ENCODE peak calls at places on chromosome 20, in nine cellular contexts. A is astrocyte of the spinal cord, Z is MCF 10A, V is body of pancreas, J is hepatocyte, U is testis, R is kidney, F is upper lobe of right lung, E is tibial nerve. K is an unnamed sample.

GRCh38 chr20:59765599-59766177 is 161.3 kb downstream of the PHACTR3 start:
- DNase-seq in A (no peak), Z (peak; percentile 52), V (no peak), J (peak; percentile 25), U (peak; percentile 21), R (no peak), F (no peak), E (no peak), K (no peak)

GRCh38 chr20:64161595-64162238 is 2.5 kb upstream of the MYT1 start:
- DNase-seq in A (peak; percentile 35), Z (no peak), V (peak; percentile 60), J (peak; percentile 85), U (peak; percentile 69), R (peak; percentile 67), F (no peak), E (no peak), K (no peak)

GRCh38 chr20:54234991-54235390 is 27.1 kb downstream of the PFDN4 start:
- DNase-seq in A (no peak), Z (no peak), V (no peak), J (no peak), U (no peak), R (no peak), F (no peak), E (no peak), K (no peak)

GRCh38 chr20:59131541-59132285 is 31.9 kb upstream of the ZNF831 start:
- DNase-seq in A (no peak), Z (no peak), V (no peak), J (no peak), U (no peak), R (no peak), F (no peak), E (no peak), K (no peak)

GRCh38 chr20:14331671-14332070 is 5.7 kb downstream of the FLRT3 start:
- DNase-seq in A (no peak), Z (no peak), V (no peak), J (peak; percentile 7), U (no peak), R (no peak), F (no peak), E (no peak), K (no peak)

GRCh38 chr20:19710336-19710721 is 47.7 kb upstream of the RIN2 start:
- DNase-seq in A (peak; percentile 22), Z (no peak), V (no peak), J (peak; percentile 58), U (no peak), R (no peak), F (no peak), E (no peak), K (no peak)

GRCh38 chr20:51828762-51829161 is 26.4 kb upstream of the SALL4 start:
- DNase-seq in A (no peak), Z (no peak), V (no peak), J (no peak), U (no peak), R (no peak), F (no peak), E (no peak), K (no peak)

GRCh38 chr20:478949-479429 is 16.7 kb upstream of the TBC1D20 start:
- DNase-seq in A (peak; percentile 78), Z (peak; percentile 71), V (peak; percentile 50), J (peak; percentile 75), U (peak; percentile 29), R (no peak), F (no peak), E (no peak), K (no peak)

GRCh38 chr20:43667341-43668132 is 623 bp downstream of the MYBL2 start:
- DNase-seq in A (no peak), Z (no peak), V (no peak), J (no peak), U (no peak), R (no peak), F (no peak), E (no peak), K (peak; percentile 70)

GRCh38 chr20:50460608-50461268 is 49.4 kb upstream of the PTPN1 start:
- DNase-seq in A (peak; percentile 82), Z (peak; percentile 91), V (peak; percentile 91), J (peak; percentile 86), U (peak; percentile 92), R (peak; percentile 94), F (peak; percentile 94), E (peak; percentile 89), K (no peak)

GRCh38 chr20:58705525-58705924 is 12.9 kb downstream of the NPEPL1 start:
- DNase-seq in A (no peak), Z (no peak), V (peak; percentile 48), J (no peak), U (no peak), R (no peak), F (no peak), E (no peak), K (peak; percentile 34)

GRCh38 chr20:1507276-1507675 is 16.1 kb upstream of the SIRPB2 start:
- DNase-seq in A (no peak), Z (no peak), V (no peak), J (no peak), U (no peak), R (no peak), F (no peak), E (no peak), K (no peak)

GRCh38 chr20:1505871-1506270 is 14.7 kb upstream of the SIRPB2 start:
- DNase-seq in A (no peak), Z (no peak), V (no peak), J (no peak), U (no peak), R (no peak), F (no peak), E (no peak), K (no peak)

GRCh38 chr20:1505361-1505760 is 14.1 kb upstream of the SIRPB2 start:
- DNase-seq in A (no peak), Z (peak; percentile 88), V (no peak), J (no peak), U (no peak), R (no peak), F (no peak), E (no peak), K (no peak)

GRCh38 chr20:1508576-1508975 is 17.4 kb upstream of the SIRPB2 start:
- DNase-seq in A (no peak), Z (no peak), V (no peak), J (no peak), U (no peak), R (no peak), F (no peak), E (no peak), K (no peak)

GRCh38 chr20:1509237-1509636 is 18.0 kb upstream of the SIRPB2 start:
- DNase-seq in A (peak; percentile 12), Z (peak; percentile 49), V (no peak), J (peak; percentile 33), U (no peak), R (no peak), F (no peak), E (no peak), K (no peak)
- TF ChIP-seq CTCF in A (peak; percentile 53), Z (peak; percentile 65), V (no peak), J (peak; percentile 34), U (no peak), R (peak; percentile 23), F (peak; percentile 29), E (no peak), K (peak; percentile 69)

GRCh38 chr20:46307139-46307998 is 929 bp downstream of the CDH22 start:
- DNase-seq in A (peak; percentile 14), Z (peak; percentile 54), V (peak; percentile 55), J (peak; percentile 76), U (peak; percentile 48), R (peak; percentile 85), F (peak; percentile 82), E (no peak), K (no peak)

GRCh38 chr20:46305331-46305972 is 2.8 kb downstream of the CDH22 start:
- DNase-seq in A (no peak), Z (no peak), V (peak; percentile 85), J (no peak), U (no peak), R (no peak), F (no peak), E (no peak), K (no peak)

GRCh38 chr20:46307999-46308257 is 370 bp downstream of the CDH22 start:
- DNase-seq in A (no peak), Z (no peak), V (no peak), J (no peak), U (no peak), R (no peak), F (no peak), E (no peak), K (no peak)

GRCh38 chr20:46305973-46306360 is 2.3 kb downstream of the CDH22 start:
- DNase-seq in A (no peak), Z (no peak), V (no peak), J (no peak), U (no peak), R (no peak), F (no peak), E (no peak), K (no peak)

GRCh38 chr20:46306743-46307138 is 1.6 kb downstream of the CDH22 start:
- DNase-seq in A (no peak), Z (no peak), V (no peak), J (no peak), U (no peak), R (no peak), F (no peak), E (no peak), K (no peak)
- TF ChIP-seq CTCF in A (no peak), Z (no peak), V (no peak), J (no peak), U (no peak), R (no peak), F (no peak), E (no peak), K (no peak)

GRCh38 chr20:34580588-34580940 is 22.0 kb downstream of the MAP1LC3A start:
- DNase-seq in A (no peak), Z (no peak), V (no peak), J (no peak), U (no peak), R (no peak), F (no peak), E (no peak), K (no peak)

GRCh38 chr20:34578521-34579147 is 20.1 kb downstream of the MAP1LC3A start:
- DNase-seq in A (no peak), Z (no peak), V (no peak), J (no peak), U (peak; percentile 18), R (no peak), F (no peak), E (no peak), K (no peak)

GRCh38 chr20:34578040-34578439 is 19.5 kb downstream of the MAP1LC3A start:
- DNase-seq in A (no peak), Z (no peak), V (no peak), J (no peak), U (peak; percentile 16), R (no peak), F (no peak), E (no peak), K (no peak)

GRCh38 chr20:34579936-34580587 is 21.5 kb downstream of the MAP1LC3A start:
- DNase-seq in A (peak; percentile 12), Z (no peak), V (no peak), J (no peak), U (peak; percentile 0), R (no peak), F (no peak), E (no peak), K (no peak)

GRCh38 chr20:34579191-34579661 is 20.7 kb downstream of the MAP1LC3A start:
- DNase-seq in A (peak; percentile 82), Z (peak; percentile 88), V (peak; percentile 38), J (peak; percentile 83), U (peak; percentile 46), R (peak; percentile 77), F (no peak), E (peak; percentile 35), K (no peak)
- TF ChIP-seq CTCF in A (peak; percentile 87), Z (peak; percentile 87), V (no peak), J (peak; percentile 63), U (no peak), R (peak; percentile 51), F (peak; percentile 38), E (peak; percentile 71), K (peak; percentile 92)

GRCh38 chr20:57061058-57061900 is 205.2 kb downstream of the BMP7 start:
- DNase-seq in A (peak; percentile 62), Z (peak; percentile 34), V (no peak), J (peak; percentile 67), U (no peak), R (no peak), F (peak; percentile 21), E (no peak), K (peak; percentile 10)
- TF ChIP-seq CTCF in A (peak; percentile 71), Z (no peak), V (no peak), J (peak; percentile 69), U (no peak), R (no peak), F (no peak), E (no peak), K (peak; percentile 85)

K was measured in chondrocyte.